ENCODE peak calls at places on chromosomes 11 and 22, in six cellular contexts. X is upper lobe of right lung, A is foreskin fibroblast, N is lower lobe of right lung, H is bronchial epithelial cell, S is HFFc6. B is an unnamed sample.

GRCh38 chr11:19728436-19728835 is 15.8 kb downstream of the NAV2 start:
- DNase-seq in N (peak), X (no peak), H (no peak), S (peak), A (peak), B (no peak)

GRCh38 chr11:14668733-14669301 is 25.2 kb downstream of the PDE3B start:
- DNase-seq in X (no peak), A (no peak), H (no peak), N (no peak), S (no peak), B (no peak)

GRCh38 chr11:35304393-35304790 is 115.0 kb downstream of the SLC1A2 start:
- DNase-seq in H (peak), S (peak), X (no peak), A (peak), N (no peak), B (peak)

GRCh38 chr11:2091786-2092463 is 47.3 kb downstream of the IGF2 start:
- DNase-seq in H (no peak), N (peak), A (no peak), S (no peak), X (peak), B (no peak)

GRCh38 chr11:44778200-44779100 is 51.7 kb downstream of the TSPAN18 start:
- DNase-seq in X (peak), S (no peak), A (no peak), N (peak), H (no peak), B (no peak)

GRCh38 chr22:37752189-37753061 is 55.3 kb upstream of the GCAT start:
- DNase-seq in S (peak), H (peak), A (peak), N (peak), X (peak), B (peak)

GRCh38 chr22:46162285-46162684 is 12.0 kb downstream of the PPARA start:
- DNase-seq in H (no peak), A (no peak), X (no peak), S (no peak), N (no peak), B (no peak)

GRCh38 chr11:48109046-48109666 is 107.5 kb upstream of the OR4B1 start:
- DNase-seq in S (peak), N (no peak), H (peak), X (no peak), A (no peak), B (peak)

GRCh38 chr11:92569717-92570116 is 345.1 kb downstream of the FAT3 start:
- DNase-seq in H (no peak), X (no peak), N (no peak), A (no peak), S (no peak), B (no peak)

GRCh38 chr11:75650167-75650723 is 18.6 kb downstream of the MAP6 start:
- DNase-seq in H (no peak), S (no peak), X (no peak), A (no peak), N (no peak), B (no peak)

GRCh38 chr22:19393704-19394103 is 37.8 kb downstream of the HIRA start:
- DNase-seq in S (no peak), A (no peak), H (no peak), X (no peak), N (no peak), B (no peak)

DNA sequence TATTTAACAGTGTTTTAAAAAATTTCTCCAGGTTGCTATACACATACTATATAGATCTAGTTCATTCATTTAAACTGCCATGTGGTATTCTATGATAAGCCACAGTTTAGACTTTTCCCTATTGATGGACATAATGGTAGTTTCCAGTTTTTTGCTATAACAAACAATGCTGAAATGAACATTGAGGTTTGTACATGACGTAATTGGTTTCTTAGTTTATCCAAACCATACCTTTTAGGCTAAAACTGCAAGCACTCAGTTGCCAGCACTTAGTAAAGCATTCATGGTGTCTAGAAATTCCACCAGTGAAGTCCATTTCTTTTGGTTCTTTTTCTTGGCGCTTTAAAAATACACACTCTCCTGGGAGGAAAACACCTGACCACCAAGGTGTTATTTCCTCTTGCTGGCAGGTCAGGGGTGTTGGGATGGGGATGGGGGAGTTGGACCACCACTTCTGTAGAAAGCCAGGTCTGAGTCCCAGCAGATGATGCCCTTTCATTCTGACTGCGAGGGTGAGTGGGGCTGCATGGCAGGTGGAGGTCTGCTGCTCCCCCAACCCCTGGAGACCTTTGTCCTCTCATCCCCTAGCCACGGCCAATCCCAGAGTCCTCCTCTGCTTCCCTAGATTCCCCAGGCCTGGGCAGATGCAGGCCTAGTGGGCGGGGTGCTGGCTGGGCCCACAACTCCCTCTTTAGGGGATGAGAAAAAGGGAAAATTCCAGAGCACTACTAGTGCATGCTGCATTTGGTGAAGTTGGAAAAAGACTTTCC is 41.1 kb downstream of the C11orf91 start:
- DNase-seq in H (no peak), N (no peak), X (no peak), S (no peak), A (no peak), B (no peak)
- TF ChIP-seq CTCF in H (no peak), N (no peak), X (no peak), S (no peak), A (no peak), B (no peak)

DNA sequence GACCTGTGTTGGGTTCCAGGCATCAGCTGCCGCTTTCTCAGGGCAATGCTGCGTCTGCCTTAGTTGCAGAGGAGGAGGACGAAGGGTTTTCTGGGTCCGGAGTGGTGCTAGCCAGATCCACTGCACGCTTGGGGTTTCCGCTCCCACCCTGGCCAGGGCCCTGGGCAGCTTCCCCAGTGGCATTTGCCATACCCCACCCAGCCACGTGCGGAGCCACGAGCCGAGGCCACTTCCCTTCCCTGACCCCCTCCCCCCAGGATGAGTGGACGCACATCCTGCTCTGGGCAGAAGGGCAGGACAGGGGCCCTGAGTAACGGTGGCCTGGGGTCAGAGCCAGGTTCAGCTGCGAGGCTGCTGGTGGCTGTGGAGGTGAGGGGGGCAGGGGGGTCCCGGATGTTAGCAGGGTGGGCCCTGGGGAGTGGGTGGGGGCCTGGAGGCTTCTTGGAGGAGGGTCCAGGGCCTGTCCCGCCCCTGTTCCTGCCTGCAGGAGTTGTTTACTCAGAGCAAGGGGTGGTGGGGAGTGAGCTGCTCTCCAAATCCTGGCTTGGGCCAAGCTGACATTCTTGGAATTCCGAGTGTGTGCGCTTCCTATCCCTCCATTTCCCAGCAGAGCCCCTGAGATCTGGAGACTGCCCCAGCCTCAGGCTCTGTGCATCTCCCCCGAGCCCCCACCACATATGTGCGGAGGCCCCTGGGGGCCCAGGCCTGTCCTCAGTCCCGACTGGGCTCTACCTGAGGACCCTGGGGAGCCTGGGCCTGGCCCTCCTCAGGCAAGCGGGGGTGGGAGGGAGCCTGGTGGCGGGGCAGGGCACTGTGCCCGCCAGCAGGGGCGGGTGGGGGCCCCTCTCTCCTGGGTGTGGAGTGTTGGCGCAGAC is 1.4 kb downstream of the TSPAN4 start:
- DNase-seq in A (peak), H (peak), N (peak), S (peak), X (peak), B (peak)
- TF ChIP-seq CTCF in A (no peak), H (no peak), N (no peak), S (no peak), X (no peak), B (no peak)

GRCh38 chr22:39308614-39309363 is 10.6 kb downstream of the RPL3 start:
- DNase-seq in X (no peak), N (peak), H (peak), S (peak), A (peak), B (peak)
- TF ChIP-seq CTCF in X (peak), N (no peak), H (no peak), S (peak), A (peak), B (no peak)

DNA sequence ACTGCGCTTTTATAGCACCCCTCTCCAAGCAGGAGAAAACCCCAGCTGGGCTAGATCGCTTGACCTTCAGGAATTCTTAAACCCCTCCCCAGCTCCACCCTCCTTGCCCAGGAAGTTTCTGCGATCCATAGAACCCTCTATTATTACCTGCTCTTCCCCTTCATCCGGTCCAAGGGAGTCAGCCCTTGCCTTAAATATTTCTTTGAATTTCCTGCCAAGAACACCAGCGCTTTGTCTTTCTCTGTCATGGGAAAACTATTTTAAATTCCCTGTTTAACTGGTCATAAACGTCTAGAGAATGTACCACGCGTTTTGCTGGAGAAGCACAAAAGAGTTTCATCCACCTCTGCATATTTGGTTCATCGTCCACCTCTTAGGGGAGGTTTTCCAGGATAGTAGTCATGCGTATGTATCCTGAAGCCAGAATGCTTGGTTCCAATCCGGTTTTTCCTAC is 522 bp upstream of the TRAF6 start:
- DNase-seq in S (peak), A (no peak), X (no peak), H (peak), N (no peak), B (peak)
- TF ChIP-seq CTCF in S (no peak), A (no peak), X (no peak), H (no peak), N (no peak), B (no peak)

GRCh38 chr11:68821670-68822069 is 20.0 kb downstream of the CPT1A start:
- DNase-seq in S (no peak), N (no peak), A (no peak), H (no peak), X (no peak), B (no peak)
- TF ChIP-seq CTCF in S (peak), N (no peak), A (no peak), H (no peak), X (no peak), B (no peak)

GRCh38 chr11:23112390-23112789 is 252.1 kb upstream of the CCDC179 start:
- DNase-seq in S (no peak), H (no peak), X (no peak), N (no peak), A (no peak), B (no peak)
- TF ChIP-seq CTCF in S (no peak), H (no peak), X (no peak), N (no peak), A (no peak), B (no peak)

GRCh38 chr11:23113887-23114216 is 253.6 kb upstream of the CCDC179 start:
- DNase-seq in S (no peak), N (no peak), A (no peak), H (no peak), X (no peak), B (no peak)

GRCh38 chr11:23112987-23113886 is 253.0 kb upstream of the CCDC179 start:
- DNase-seq in N (no peak), X (no peak), S (peak), A (peak), H (peak), B (peak)
- TF ChIP-seq CTCF in N (peak), X (peak), S (peak), A (peak), H (peak), B (peak)

B was measured in MCF 10A.